ENCODE peak calls at places on chromosomes 6 and 20, in four cellular contexts. P is RWPE2, J is body of pancreas, E is fibroblast of mammary gland. W is an unnamed sample.
A peak's percentile ranks its signal among the peaks of the same experiment; 100 is the strongest.

GRCh38 chr20:4956200-4956810 is 45.0 kb downstream of the SLC23A2 start:
- DNase-seq in P (no peak), J (no peak), E (peak; percentile 75), W (peak; percentile 86)

GRCh38 chr6:15244605-15245360 is 1.1 kb upstream of the JARID2 start:
- DNase-seq in P (peak; percentile 77), J (peak; percentile 80), E (peak; percentile 69), W (peak; percentile 75)

GRCh38 chr6:11039040-11039439 is 5.1 kb downstream of the ELOVL2 start:
- DNase-seq in P (no peak), J (no peak), E (no peak), W (no peak)

GRCh38 chr20:52201395-52201794 is 9.8 kb upstream of the ZFP64 start:
- DNase-seq in P (no peak), J (no peak), E (no peak), W (no peak)

GRCh38 chr6:137303436-137303835 is 84.3 kb upstream of the IFNGR1 start:
- DNase-seq in P (no peak), J (no peak), E (no peak), W (peak; percentile 30)

GRCh38 chr6:13418838-13419237 is 68.6 kb downstream of the GFOD1 start:
- DNase-seq in P (no peak), J (peak; percentile 49), E (no peak), W (no peak)

GRCh38 chr20:20780127-20780822 is 67.8 kb upstream of the RALGAPA2 start:
- DNase-seq in P (peak; percentile 76), J (peak; percentile 74), E (peak; percentile 25), W (peak; percentile 44)

GRCh38 chr6:6057442-6058053 is 50.8 kb upstream of the NRN1 start:
- DNase-seq in P (no peak), J (no peak), E (peak; percentile 67), W (peak; percentile 30)

GRCh38 chr6:70079241-70079640 is 212.9 kb downstream of the COL19A1 start:
- DNase-seq in P (no peak), J (no peak), E (no peak), W (no peak)

GRCh38 chr6:132218063-132218696 is 183.1 kb downstream of the MOXD1 start:
- DNase-seq in P (no peak), J (no peak), E (peak; percentile 48), W (peak; percentile 67)

GRCh38 chr6:31186052-31186734 is 15.7 kb upstream of the POU5F1 start:
- DNase-seq in P (no peak), J (peak; percentile 85), E (no peak), W (peak; percentile 65)

GRCh38 chr6:38625191-38625590 is 14.5 kb downstream of the BTBD9 start:
- DNase-seq in P (no peak), J (no peak), E (no peak), W (no peak)

GRCh38 chr6:134182528-134182927 is 130.1 kb upstream of the SLC2A12 start:
- DNase-seq in P (no peak), J (no peak), E (no peak), W (no peak)

GRCh38 chr6:82612475-82612874 is 248.9 kb downstream of the TPBG start:
- DNase-seq in P (no peak), J (no peak), E (no peak), W (peak; percentile 68)

GRCh38 chr6:151689499-151690201 is 117.8 kb upstream of the ESR1 start:
- DNase-seq in P (no peak), J (no peak), E (no peak), W (peak; percentile 5)
- H3K4me3 ChIP-seq in P (no peak overlapping the region), J (no peak overlapping the region), E (no peak overlapping the region), W (no peak overlapping the region)

GRCh38 chr6:27472617-27473400 is at the start of gene ZNF184:
- DNase-seq in P (peak; percentile 97), J (peak; percentile 98), E (peak; percentile 97), W (peak; percentile 97)
- TF ChIP-seq CTCF in P (no peak), J (no peak), E (no peak), W (peak; percentile 10)

GRCh38 chr6:149329529-149329928 is 12.0 kb downstream of the TAB2 start:
- DNase-seq in P (no peak), J (no peak), E (no peak), W (no peak)
- H3K4me3 ChIP-seq in P (no peak overlapping the region), J (no peak overlapping the region), E (no peak overlapping the region), W (no peak overlapping the region)

GRCh38 chr6:36873612-36874011 is 991 bp downstream of the PPIL1 start:
- DNase-seq in P (no peak), J (no peak), E (no peak), W (no peak)
- TF ChIP-seq CTCF in P (peak; percentile 34), J (no peak), E (no peak), W (no peak)

DNA sequence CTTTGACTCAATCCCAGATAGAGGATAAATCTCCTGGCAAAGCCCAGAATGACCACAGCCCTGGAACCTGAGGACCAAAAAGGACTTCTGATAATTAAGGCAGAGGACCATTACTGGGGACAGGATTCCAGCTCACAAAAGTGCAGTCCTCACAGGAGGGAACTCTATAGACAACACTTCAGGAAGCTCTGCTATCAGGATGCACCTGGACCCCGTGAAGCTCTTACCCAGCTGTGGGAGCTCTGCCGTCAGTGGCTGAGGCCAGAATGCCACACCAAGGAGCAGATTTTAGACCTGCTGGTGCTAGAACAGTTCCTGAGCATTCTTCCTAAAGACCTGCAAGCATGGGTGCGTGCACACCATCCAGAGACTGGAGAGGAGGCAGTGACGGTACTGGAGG is 987 bp downstream of the ZSCAN16 start:
- DNase-seq in P (no peak), J (no peak), E (no peak), W (no peak)
- H3K4me3 ChIP-seq in P (no peak overlapping the region), J (no peak overlapping the region), E (no peak overlapping the region), W (no peak overlapping the region)

GRCh38 chr20:37072293-37073196 is 23.3 kb downstream of the RBL1 start:
- DNase-seq in P (no peak), J (no peak), E (no peak), W (no peak)
- TF ChIP-seq CTCF in P (no peak), J (no peak), E (no peak), W (no peak)

GRCh38 chr6:139987091-139987490 is 612.6 kb upstream of the CITED2 start:
- DNase-seq in P (no peak), J (no peak), E (no peak), W (no peak)

GRCh38 chr6:139988702-139989101 is 614.3 kb upstream of the CITED2 start:
- DNase-seq in P (no peak), J (no peak), E (peak; percentile 38), W (no peak)

GRCh38 chr6:139990287-139990686 is 615.8 kb upstream of the CITED2 start:
- DNase-seq in P (no peak), J (no peak), E (no peak), W (peak; percentile 72)

GRCh38 chr6:139996253-139996834 is 621.9 kb upstream of the CITED2 start:
- DNase-seq in P (no peak), J (peak; percentile 27), E (no peak), W (no peak)

GRCh38 chr6:139990865-139991264 is 616.4 kb upstream of the CITED2 start:
- DNase-seq in P (no peak), J (peak; percentile 16), E (peak; percentile 32), W (peak; percentile 80)
- H3K4me3 ChIP-seq in P (no peak overlapping the region), J (no peak overlapping the region), E (no peak overlapping the region), W (no peak overlapping the region)

GRCh38 chr6:36839819-36840379 is 655 bp upstream of the CPNE5 start:
- DNase-seq in P (no peak), J (peak; percentile 45), E (no peak), W (peak; percentile 16)
- TF ChIP-seq CTCF in P (peak; percentile 44), J (no peak), E (no peak), W (no peak)

GRCh38 chr20:53751394-53752368 is 158.0 kb upstream of the ZNF217 start:
- DNase-seq in P (peak; percentile 47), J (no peak), E (no peak), W (peak; percentile 26)

GRCh38 chr20:53749499-53749898 is 155.9 kb upstream of the ZNF217 start:
- DNase-seq in P (no peak), J (no peak), E (no peak), W (no peak)

GRCh38 chr20:53752583-53752970 is 158.9 kb upstream of the ZNF217 start:
- DNase-seq in P (peak; percentile 48), J (no peak), E (no peak), W (no peak)

GRCh38 chr20:53748821-53749402 is 155.3 kb upstream of the ZNF217 start:
- DNase-seq in P (peak; percentile 26), J (no peak), E (peak; percentile 56), W (peak; percentile 63)

GRCh38 chr20:53750827-53751393 is 157.3 kb upstream of the ZNF217 start:
- DNase-seq in P (peak; percentile 49), J (no peak), E (peak; percentile 75), W (peak; percentile 72)
- H3K4me3 ChIP-seq in P (no peak overlapping the region), J (no peak overlapping the region), E (no peak overlapping the region), W (no peak overlapping the region)